ENCODE peak calls at places on chromosomes 1 and 21, in four cellular contexts. F, U, Y and R are unnamed samples.

GRCh38 chr1:205028954-205029353 is 14.1 kb upstream of the CNTN2 start:
- DNase-seq in F (no peak), U (no peak), Y (no peak), R (no peak)

GRCh38 chr1:59408608-59409007 is 111.7 kb downstream of the FGGY start:
- DNase-seq in F (no peak), U (no peak), Y (peak), R (peak)

GRCh38 chr1:171902527-171902926 is 61.2 kb downstream of the DNM3 start:
- DNase-seq in F (no peak), U (no peak), Y (no peak), R (no peak)

GRCh38 chr21:38798481-38798882 is 7.2 kb upstream of the ETS2 start:
- DNase-seq in F (peak), U (no peak), Y (no peak), R (no peak)

GRCh38 chr1:15595809-15596730 is 11.2 kb upstream of the AGMAT start:
- DNase-seq in F (no peak), U (no peak), Y (no peak), R (no peak)

GRCh38 chr1:172429324-172430127 is 9.0 kb downstream of the C1orf105 start:
- DNase-seq in F (peak), U (peak), Y (peak), R (peak)

GRCh38 chr1:65953170-65953569 is 160.5 kb downstream of the PDE4B start:
- DNase-seq in F (no peak), U (no peak), Y (no peak), R (peak)

GRCh38 chr21:28781602-28782274 is 210.9 kb downstream of the LTN1 start:
- DNase-seq in F (peak), U (no peak), Y (peak), R (peak)

GRCh38 chr1:177948336-177948972 is 21.4 kb downstream of the SEC16B start:
- DNase-seq in F (peak), U (no peak), Y (peak), R (peak)

GRCh38 chr1:226657788-226658537 is 81.1 kb downstream of the ITPKB start:
- DNase-seq in F (no peak), U (no peak), Y (no peak), R (no peak)

GRCh38 chr1:226654508-226655124 is 84.5 kb downstream of the ITPKB start:
- DNase-seq in F (no peak), U (no peak), Y (no peak), R (no peak)

GRCh38 chr1:226655251-226656163 is 83.6 kb downstream of the ITPKB start:
- DNase-seq in F (no peak), U (no peak), Y (no peak), R (no peak)

GRCh38 chr1:226656601-226657277 is 82.3 kb downstream of the ITPKB start:
- DNase-seq in F (no peak), U (no peak), Y (peak), R (peak)

DNA sequence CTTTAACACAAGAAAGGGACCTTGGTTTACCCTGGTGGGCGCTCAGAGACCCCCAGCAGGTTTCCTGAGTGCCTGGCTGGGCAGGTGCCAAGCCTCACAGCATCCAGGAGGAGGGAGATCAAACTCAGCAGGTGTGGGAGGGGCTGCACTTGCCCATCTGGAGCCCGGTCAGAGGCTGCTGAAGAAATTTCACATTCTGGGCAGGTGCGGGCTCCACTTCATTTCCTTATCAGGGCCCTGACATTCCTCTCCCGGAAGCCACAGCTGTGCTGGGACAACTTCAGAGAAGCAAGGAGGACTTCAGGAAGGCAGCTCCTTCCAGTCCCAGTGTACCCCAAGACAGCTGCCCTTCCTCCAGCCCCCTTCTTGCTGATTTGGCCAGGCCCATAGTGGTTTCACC is 82.9 kb downstream of the ITPKB start:
- DNase-seq in F (no peak), U (no peak), Y (no peak), R (no peak)
- TF ChIP-seq FOS in F (no peak), U (no peak), Y (no peak), R (no peak)

GRCh38 chr1:238399558-238399957 is 508.8 kb upstream of the ZP4 start:
- DNase-seq in F (no peak), U (no peak), Y (no peak), R (no peak)
- TF ChIP-seq FOS in F (no peak), U (no peak), Y (no peak), R (no peak)

GRCh38 chr21:34061983-34062382 is 11.4 kb upstream of the MRPS6 start:
- DNase-seq in F (peak), U (no peak), Y (no peak), R (peak)
- TF ChIP-seq FOS in F (no peak), U (no peak), Y (no peak), R (no peak)

GRCh38 chr1:145751491-145752021 is 32.3 kb downstream of the CD160 start:
- DNase-seq in F (no peak), U (no peak), Y (peak), R (peak)
- TF ChIP-seq FOS in F (no peak), U (no peak), Y (peak), R (peak)

GRCh38 chr1:244863491-244864252 is 671 bp downstream of the HNRNPU start:
- DNase-seq in F (no peak), U (no peak), Y (no peak), R (no peak)
- TF ChIP-seq FOS in F (no peak), U (no peak), Y (no peak), R (no peak)

GRCh38 chr1:234704106-234704887 is 94.3 kb upstream of the IRF2BP2 start:
- DNase-seq in F (no peak), U (no peak), Y (no peak), R (no peak)

GRCh38 chr1:234698624-234699023 is 88.6 kb upstream of the IRF2BP2 start:
- DNase-seq in F (no peak), U (no peak), Y (no peak), R (no peak)

GRCh38 chr1:234699795-234700665 is 90.1 kb upstream of the IRF2BP2 start:
- DNase-seq in F (peak), U (peak), Y (peak), R (peak)

GRCh38 chr1:234702342-234703000 is 92.5 kb upstream of the IRF2BP2 start:
- DNase-seq in F (no peak), U (no peak), Y (no peak), R (peak)

GRCh38 chr1:234701737-234702341 is 91.9 kb upstream of the IRF2BP2 start:
- DNase-seq in F (no peak), U (no peak), Y (no peak), R (no peak)
- TF ChIP-seq FOS in F (no peak), U (no peak), Y (no peak), R (no peak)